ENCODE peak calls at places on chromosomes 16 and 17, in nine cellular contexts. Q, S, F, G, V, Z, A, D and M are unnamed samples.

GRCh38 chr16:17359778-17360177 is 111.0 kb downstream of the XYLT1 start:
- DNase-seq in S (no peak), Z (no peak), D (no peak), A (no peak), F (no peak), Q (no peak), V (peak; percentile 54), G (peak; percentile 47), M (no peak)

GRCh38 chr16:87801679-87802300 is 36.0 kb upstream of the KLHDC4 start:
- DNase-seq in Q (peak; percentile 37), D (no peak), F (no peak), G (no peak), V (no peak), S (no peak), Z (no peak), A (no peak), M (no peak)

GRCh38 chr17:57305918-57306317 is 49.6 kb downstream of the MSI2 start:
- DNase-seq in F (no peak), S (no peak), Z (no peak), Q (no peak), D (no peak), G (no peak), A (no peak), V (no peak), M (no peak)

GRCh38 chr16:27217256-27217655 is 13.9 kb downstream of the KDM8 start:
- DNase-seq in D (no peak), S (no peak), Z (no peak), F (no peak), V (peak; percentile 79), G (no peak), Q (peak; percentile 81), A (no peak), M (peak; percentile 75)

GRCh38 chr17:36760425-36760824 is 159.0 kb downstream of the MRM1 start:
- DNase-seq in D (no peak), Z (no peak), G (no peak), Q (no peak), V (no peak), A (no peak), S (no peak), F (no peak), M (no peak)

GRCh38 chr17:36773039-36773438 is 164.2 kb upstream of the LHX1 start:
- DNase-seq in S (no peak), D (no peak), A (no peak), Q (no peak), V (no peak), G (no peak), Z (no peak), F (no peak), M (no peak)

GRCh38 chr17:58317421-58318064 is 11.1 kb downstream of the TSPOAP1 start:
- DNase-seq in Z (no peak), F (peak; percentile 79), V (peak; percentile 81), Q (no peak), A (peak; percentile 78), D (peak; percentile 64), G (peak; percentile 66), S (peak; percentile 26), M (no peak)

GRCh38 chr17:83192161-83192788 is 112.9 kb downstream of the METRNL start:
- DNase-seq in V (peak; percentile 73), Q (peak; percentile 40), S (no peak), Z (no peak), G (no peak), F (no peak), D (no peak), A (no peak), M (no peak)

GRCh38 chr16:13863075-13863765 is 56.7 kb upstream of the ERCC4 start:
- DNase-seq in V (no peak), G (no peak), A (no peak), D (no peak), Z (no peak), S (no peak), Q (no peak), F (no peak), M (no peak)

GRCh38 chr17:27609606-27610303 is 21.2 kb upstream of the LGALS9 start:
- DNase-seq in Q (peak; percentile 67), F (no peak), D (peak; percentile 82), A (peak; percentile 31), Z (no peak), V (peak; percentile 73), S (no peak), G (no peak), M (peak; percentile 33)

GRCh38 chr16:85819711-85820110 is 20.2 kb downstream of the COX4I1 start:
- DNase-seq in V (no peak), A (no peak), Q (no peak), S (no peak), F (no peak), D (no peak), G (no peak), Z (no peak), M (no peak)

GRCh38 chr17:43453331-43453812 is 30.4 kb upstream of the DHX8 start:
- DNase-seq in A (no peak), G (no peak), V (no peak), D (no peak), F (no peak), Q (peak; percentile 77), S (no peak), Z (no peak), M (no peak)

GRCh38 chr17:31486351-31487062 is 95.0 kb downstream of the RAB11FIP4 start:
- DNase-seq in G (no peak), D (no peak), Z (no peak), F (no peak), S (no peak), A (no peak), Q (no peak), V (no peak), M (no peak)

GRCh38 chr17:13024526-13025263 is 6.9 kb upstream of the ELAC2 start:
- DNase-seq in Q (peak; percentile 85), S (peak; percentile 35), V (peak; percentile 84), A (peak; percentile 71), G (peak; percentile 54), D (peak; percentile 67), F (peak; percentile 60), Z (peak; percentile 81), M (peak; percentile 90)

GRCh38 chr17:82551779-82552457 is 32.4 kb downstream of the FOXK2 start:
- DNase-seq in G (peak; percentile 76), A (peak; percentile 91), Q (peak; percentile 90), S (peak; percentile 67), Z (no peak), F (peak; percentile 79), V (peak; percentile 94), D (peak; percentile 84), M (peak; percentile 52)